ENCODE peak calls at places on chromosomes 13 and 19, in five cellular contexts. O is HuH-7, G is HEK293T, N is stromal cell of bone marrow, T is Right ventricle myocardium superior. L is an unnamed sample.

GRCh38 chr13:108980237-108980636 is 350.8 kb downstream of the MYO16 start:
- DNase-seq in O (no peak), G (no peak), N (no peak), T (no peak), L (no peak)

GRCh38 chr19:18427080-18427751 is 8.0 kb downstream of the SSBP4 start:
- DNase-seq in O (no peak), G (no peak), N (no peak), T (no peak), L (no peak)

GRCh38 chr19:35712529-35712909 is 5.3 kb upstream of the KMT2B start:
- DNase-seq in O (no peak), G (no peak), N (no peak), T (no peak), L (no peak)

GRCh38 chr13:46006688-46007452 is 45.7 kb downstream of the ZC3H13 start:
- DNase-seq in O (no peak), G (no peak), N (no peak), T (no peak), L (no peak)

GRCh38 chr19:56301152-56301551 is 13.5 kb downstream of the ZSCAN5A start:
- DNase-seq in O (no peak), G (no peak), N (no peak), T (no peak), L (no peak)

GRCh38 chr19:40309666-40310065 is 24.5 kb upstream of the AKT2 start:
- DNase-seq in O (no peak), G (no peak), N (no peak), T (no peak), L (no peak)

GRCh38 chr19:42475366-42475765 is 32.6 kb upstream of the CXCL17 start:
- DNase-seq in O (no peak), G (no peak), N (no peak), T (no peak), L (no peak)

GRCh38 chr19:4955274-4955673 is 13.6 kb upstream of the KDM4B start:
- DNase-seq in O (no peak), G (no peak), N (no peak), T (no peak), L (no peak)

GRCh38 chr19:46629546-46630025 is 4.7 kb upstream of the PTGIR start:
- DNase-seq in O (no peak), G (no peak), N (no peak), T (peak; percentile 66), L (no peak)

GRCh38 chr13:32010137-32010536 is 21.4 kb upstream of the FRY start:
- DNase-seq in O (no peak), G (no peak), N (no peak), T (no peak), L (no peak)

L was measured in HepG2.